ENCODE peak calls at places on chromosomes 1 and 21, in seven cellular contexts. X, S, H, N, A, G and M are unnamed samples.

GRCh38 chr21:45938811-45939520 is 42.6 kb upstream of the COL6A1 start:
- DNase-seq in X (no peak), S (no peak), H (no peak), N (no peak), A (no peak), G (peak), M (no peak)

GRCh38 chr1:116372651-116373444 is at the start of gene ATP1A1:
- DNase-seq in X (peak), S (peak), H (peak), N (peak), A (peak), G (peak), M (peak)

GRCh38 chr1:28111157-28111556 is 22.7 kb upstream of the EYA3 start:
- DNase-seq in X (no peak), S (no peak), H (no peak), N (no peak), A (peak), G (no peak), M (peak)

GRCh38 chr21:36325373-36326010 is 5.5 kb downstream of the MORC3 start:
- DNase-seq in X (peak), S (no peak), H (no peak), N (no peak), A (no peak), G (no peak), M (peak)

GRCh38 chr1:59477867-59478266 is 181.0 kb downstream of the FGGY start:
- DNase-seq in X (no peak), S (no peak), H (no peak), N (no peak), A (no peak), G (no peak), M (no peak)

GRCh38 chr1:53593758-53594380 is 134.7 kb downstream of the DMRTB1 start:
- DNase-seq in X (no peak), S (no peak), H (no peak), N (peak), A (no peak), G (peak), M (no peak)

GRCh38 chr1:16243936-16244649 is 7.1 kb upstream of the CPLANE2 start:
- DNase-seq in X (peak), S (peak), H (peak), N (peak), A (peak), G (peak), M (peak)

GRCh38 chr1:32094721-32095521 is 12.9 kb upstream of the KPNA6 start:
- DNase-seq in X (no peak), S (no peak), H (no peak), N (no peak), A (no peak), G (no peak), M (no peak)

GRCh38 chr1:237124856-237125462 is 83.0 kb downstream of the RYR2 start:
- DNase-seq in X (no peak), S (peak), H (peak), N (peak), A (peak), G (peak), M (no peak)

GRCh38 chr1:55050283-55050682 is 10.9 kb downstream of the PCSK9 start:
- DNase-seq in X (no peak), S (no peak), H (peak), N (no peak), A (no peak), G (no peak), M (no peak)

GRCh38 chr1:26112407-26112775 is 767 bp downstream of the PDIK1L start:
- DNase-seq in X (no peak), S (no peak), H (no peak), N (peak), A (peak), G (no peak), M (no peak)

GRCh38 chr1:43348809-43349593 is 9.8 kb upstream of the CDC20 start:
- DNase-seq in X (peak), S (peak), H (peak), N (peak), A (peak), G (peak), M (peak)

GRCh38 chr1:115031595-115031994 is 2.0 kb downstream of the TSHB start:
- DNase-seq in X (no peak), S (no peak), H (no peak), N (no peak), A (no peak), G (no peak), M (no peak)

GRCh38 chr1:185157599-185158469 is 867 bp downstream of the SWT1 start:
- DNase-seq in X (no peak), S (peak), H (no peak), N (peak), A (peak), G (no peak), M (no peak)

GRCh38 chr21:42750737-42751530 is 97.5 kb downstream of the PDE9A start:
- DNase-seq in X (no peak), S (no peak), H (no peak), N (no peak), A (no peak), G (no peak), M (no peak)

GRCh38 chr1:116504308-116505156 is 66.3 kb downstream of the CD58 start:
- DNase-seq in X (peak), S (no peak), H (peak), N (no peak), A (peak), G (no peak), M (peak)

GRCh38 chr1:243851129-243851756 is 1.2 kb upstream of the AKT3 start:
- DNase-seq in X (no peak), S (no peak), H (no peak), N (peak), A (no peak), G (no peak), M (no peak)

GRCh38 chr1:76254165-76255043 is 179.9 kb downstream of the ST6GALNAC3 start:
- DNase-seq in X (no peak), S (no peak), H (no peak), N (peak), A (no peak), G (no peak), M (no peak)

GRCh38 chr1:47936916-47937551 is 60.2 kb downstream of the TRABD2B start:
- DNase-seq in X (no peak), S (no peak), H (no peak), N (no peak), A (no peak), G (no peak), M (no peak)

GRCh38 chr1:118122234-118123004 is 62.6 kb downstream of the SPAG17 start:
- DNase-seq in X (peak), S (no peak), H (no peak), N (no peak), A (no peak), G (no peak), M (no peak)

GRCh38 chr1:2504224-2504948 is 22.0 kb downstream of the PANK4 start:
- DNase-seq in X (no peak), S (no peak), H (no peak), N (no peak), A (no peak), G (no peak), M (no peak)

GRCh38 chr1:226903819-226904710 is 33.6 kb downstream of the PSEN2 start:
- DNase-seq in X (no peak), S (no peak), H (no peak), N (no peak), A (no peak), G (no peak), M (no peak)

GRCh38 chr1:159900086-159900680 is at the start of gene CFAP45:
- DNase-seq in X (peak), S (peak), H (no peak), N (peak), A (no peak), G (no peak), M (peak)